ENCODE peak calls at places on chromosome 21, in five cellular contexts. J is ovary, G is lower leg skin, Y is hepatocyte, T is fibroblast of lung. V is an unnamed sample.

GRCh38 chr21:44354001-44354405 is 582 bp downstream of the TRPM2 start:
- DNase-seq in J (no peak), G (no peak), Y (no peak), T (no peak), V (no peak)

GRCh38 chr21:33690874-33691273 is 48.6 kb downstream of the ITSN1 start:
- DNase-seq in J (no peak), G (no peak), Y (no peak), T (no peak), V (no peak)

GRCh38 chr21:39217356-39218081 is 34.3 kb upstream of the PSMG1 start:
- DNase-seq in J (no peak), G (no peak), Y (no peak), T (no peak), V (no peak)

GRCh38 chr21:45016491-45017375 is 57.6 kb upstream of the ADARB1 start:
- DNase-seq in J (peak), G (no peak), Y (no peak), T (no peak), V (no peak)

GRCh38 chr21:45869121-45870007 is 112.2 kb upstream of the COL6A1 start:
- DNase-seq in J (no peak), G (no peak), Y (no peak), T (peak), V (peak)

GRCh38 chr21:45054162-45054926 is 20.0 kb upstream of the ADARB1 start:
- DNase-seq in J (no peak), G (no peak), Y (no peak), T (no peak), V (no peak)

GRCh38 chr21:34952701-34953100 is 96.4 kb downstream of the RUNX1 start:
- DNase-seq in J (no peak), G (no peak), Y (no peak), T (no peak), V (no peak)

GRCh38 chr21:34008618-34009017 is 64.8 kb upstream of the MRPS6 start:
- DNase-seq in J (no peak), G (no peak), Y (no peak), T (no peak), V (no peak)

GRCh38 chr21:37225440-37225839 is 41.7 kb downstream of the VPS26C start:
- DNase-seq in J (no peak), G (no peak), Y (no peak), T (no peak), V (no peak)

GRCh38 chr21:31952828-31953227 is 80.0 kb downstream of the HUNK start:
- DNase-seq in J (no peak), G (no peak), Y (no peak), T (no peak), V (no peak)

GRCh38 chr21:46637952-46638746 is 2.7 kb downstream of the PRMT2 start:
- DNase-seq in J (no peak), G (no peak), Y (no peak), T (no peak), V (no peak)

GRCh38 chr21:38171723-38172344 is 85.0 kb upstream of the KCNJ15 start:
- DNase-seq in J (no peak), G (no peak), Y (peak), T (peak), V (peak)

GRCh38 chr21:46205121-46205520 is 20.9 kb upstream of the SPATC1L start:
- DNase-seq in J (no peak), G (no peak), Y (no peak), T (no peak), V (no peak)

GRCh38 chr21:26845066-26845749 is at the start of gene ADAMTS1:
- DNase-seq in J (peak), G (peak), Y (peak), T (peak), V (peak)

GRCh38 chr21:45655071-45655470 is 11.5 kb downstream of the PCBP3 start:
- DNase-seq in J (no peak), G (no peak), Y (no peak), T (peak), V (peak)

GRCh38 chr21:45299026-45299863 is 11.6 kb upstream of the POFUT2 start:
- DNase-seq in J (peak), G (no peak), Y (no peak), T (no peak), V (peak)

GRCh38 chr21:45075606-45076244 is 1.3 kb downstream of the ADARB1 start:
- DNase-seq in J (no peak), G (no peak), Y (no peak), T (peak), V (no peak)

GRCh38 chr21:19268634-19269138 is 865.1 kb upstream of the TMPRSS15 start:
- DNase-seq in J (no peak), G (no peak), Y (no peak), T (no peak), V (no peak)

GRCh38 chr21:38306407-38306806 is 49.6 kb downstream of the KCNJ15 start:
- DNase-seq in J (no peak), G (no peak), Y (no peak), T (no peak), V (peak)

GRCh38 chr21:44533121-44533890 is 6.7 kb downstream of the KRTAP10-1 start:
- DNase-seq in J (no peak), G (no peak), Y (no peak), T (no peak), V (no peak)

GRCh38 chr21:45318556-45319341 is 31.1 kb upstream of the POFUT2 start:
- DNase-seq in J (peak), G (no peak), Y (peak), T (peak), V (peak)

GRCh38 chr21:44531606-44532128 is 8.3 kb downstream of the KRTAP10-1 start:
- DNase-seq in J (no peak), G (no peak), Y (no peak), T (no peak), V (no peak)

GRCh38 chr21:18026359-18026758 is 207.2 kb upstream of the C21orf91 start:
- DNase-seq in J (no peak), G (no peak), Y (no peak), T (no peak), V (no peak)

GRCh38 chr21:36199021-36199420 is 42.4 kb downstream of the DOP1B start:
- DNase-seq in J (no peak), G (no peak), Y (peak), T (no peak), V (no peak)

GRCh38 chr21:45294509-45295291 is 7.0 kb upstream of the POFUT2 start:
- DNase-seq in J (peak), G (no peak), Y (peak), T (peak), V (peak)

GRCh38 chr21:45228171-45228641 is 59.5 kb downstream of the POFUT2 start:
- DNase-seq in J (no peak), G (peak), Y (peak), T (peak), V (peak)

GRCh38 chr21:33362044-33362555 is 37.3 kb downstream of the IFNAR1 start:
- DNase-seq in J (no peak), G (peak), Y (peak), T (no peak), V (no peak)

GRCh38 chr21:45455321-45456013 is 50.5 kb downstream of the COL18A1 start:
- DNase-seq in J (no peak), G (no peak), Y (no peak), T (peak), V (peak)

GRCh38 chr21:35004289-35004688 is 44.8 kb downstream of the RUNX1 start:
- DNase-seq in J (no peak), G (no peak), Y (no peak), T (no peak), V (no peak)

GRCh38 chr21:44370027-44370735 is 16.8 kb downstream of the TRPM2 start:
- DNase-seq in J (peak), G (no peak), Y (peak), T (peak), V (peak)

DNA sequence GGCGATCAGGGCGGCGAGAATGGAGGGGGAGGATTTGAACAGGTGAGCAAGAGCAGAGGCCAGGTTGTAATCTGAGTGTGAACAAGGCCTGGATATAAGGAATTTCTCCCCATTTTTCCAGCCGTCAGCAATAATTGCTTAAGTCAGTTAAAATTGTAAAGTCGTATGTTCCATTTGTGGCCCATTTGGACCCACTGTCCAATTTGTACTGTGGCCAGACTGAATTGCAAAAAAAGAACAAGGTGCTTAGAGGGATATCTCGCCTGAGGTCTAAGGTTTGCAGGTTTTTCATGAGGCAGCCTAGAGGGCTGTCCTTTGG is 1.0 kb downstream of the ERVH48-1 start:
- DNase-seq in J (no peak), G (no peak), Y (no peak), T (no peak), V (no peak)
- H3K4me3 ChIP-seq in J (no peak), G (no peak), Y (no peak), T (no peak), V (no peak)

DNA sequence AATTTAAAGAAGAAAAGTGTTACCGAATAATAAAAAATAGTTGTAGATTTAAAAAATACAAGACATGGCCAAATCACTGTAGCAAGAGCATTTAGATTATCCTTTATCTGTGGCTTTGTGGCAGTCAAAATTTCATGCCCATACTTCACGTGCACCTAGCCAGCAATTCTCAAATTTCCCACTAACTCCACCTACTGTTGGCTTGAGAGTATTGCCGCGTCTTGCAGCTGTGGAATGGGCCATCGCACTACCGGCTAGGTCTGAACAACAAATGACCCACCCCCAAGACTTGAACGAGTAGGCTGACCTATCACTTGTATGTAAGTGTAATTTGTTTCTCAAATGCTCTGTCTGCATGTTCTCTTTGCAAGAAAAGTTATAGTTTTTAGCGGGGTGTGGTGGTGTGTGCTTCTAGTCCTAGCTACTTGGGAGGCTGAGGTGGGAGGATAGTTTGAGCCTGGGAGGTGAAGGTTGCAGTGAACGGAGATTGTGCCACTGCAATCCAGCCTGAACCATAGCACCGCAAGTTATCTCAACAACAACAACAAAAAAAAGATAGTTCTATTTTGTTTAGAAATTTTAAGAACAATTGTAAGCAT is 4.1 kb downstream of the KRTAP13-4 start:
- DNase-seq in J (no peak), G (no peak), Y (peak), T (peak), V (peak)
- TF ChIP-seq CTCF in J (no peak), G (no peak), Y (peak), T (peak), V (peak)

GRCh38 chr21:41777934-41778815 is 11.3 kb upstream of the RIPK4 start:
- DNase-seq in J (peak), G (peak), Y (peak), T (peak), V (peak)
- H3K4me3 ChIP-seq in J (no peak), G (no peak), Y (no peak), T (no peak), V (no peak)

DNA sequence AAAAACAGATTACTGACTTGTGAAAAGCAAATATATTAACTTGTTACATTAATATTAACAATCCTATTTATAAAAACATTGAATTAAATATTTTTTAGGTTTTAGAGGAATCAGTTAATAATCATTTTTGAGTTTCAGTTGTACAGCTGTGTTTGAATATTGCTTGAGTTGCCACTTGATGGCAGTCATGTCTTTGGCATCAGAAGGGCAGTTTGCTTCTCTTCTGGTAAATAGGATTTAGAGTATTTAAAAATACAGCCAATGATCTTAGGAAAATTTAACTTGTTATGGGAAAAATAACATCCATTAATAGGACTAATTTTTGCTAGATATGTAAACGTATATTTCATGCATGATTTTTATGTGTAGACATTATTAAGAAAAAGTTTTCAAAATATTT is 234.1 kb downstream of the NCAM2 start:
- DNase-seq in J (no peak), G (no peak), Y (peak), T (peak), V (peak)
- TF ChIP-seq CTCF in J (no peak), G (no peak), Y (peak), T (peak), V (peak)

DNA sequence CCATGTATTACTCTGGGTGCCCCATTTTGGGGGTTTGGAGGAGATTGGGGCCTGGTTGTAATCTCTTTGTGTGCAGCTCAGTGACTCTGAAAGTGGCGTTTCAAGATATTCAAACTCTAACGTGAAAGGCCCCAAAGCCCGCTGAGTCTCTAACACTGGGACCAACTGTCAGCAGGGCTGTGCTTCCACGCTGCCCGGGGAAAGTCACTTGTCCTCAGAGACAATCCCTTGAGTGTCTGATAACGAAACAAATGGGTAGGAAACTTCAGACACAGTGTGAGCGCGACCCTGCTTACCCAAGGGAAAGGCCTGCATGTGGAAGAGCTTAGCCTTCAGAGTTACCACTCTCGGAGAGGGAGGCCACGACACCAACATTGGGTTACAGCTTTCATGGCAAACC is 832 bp downstream of the UBASH3A start:
- DNase-seq in J (no peak), G (no peak), Y (no peak), T (no peak), V (no peak)
- H3K4me3 ChIP-seq in J (no peak), G (no peak), Y (no peak), T (no peak), V (no peak)

DNA sequence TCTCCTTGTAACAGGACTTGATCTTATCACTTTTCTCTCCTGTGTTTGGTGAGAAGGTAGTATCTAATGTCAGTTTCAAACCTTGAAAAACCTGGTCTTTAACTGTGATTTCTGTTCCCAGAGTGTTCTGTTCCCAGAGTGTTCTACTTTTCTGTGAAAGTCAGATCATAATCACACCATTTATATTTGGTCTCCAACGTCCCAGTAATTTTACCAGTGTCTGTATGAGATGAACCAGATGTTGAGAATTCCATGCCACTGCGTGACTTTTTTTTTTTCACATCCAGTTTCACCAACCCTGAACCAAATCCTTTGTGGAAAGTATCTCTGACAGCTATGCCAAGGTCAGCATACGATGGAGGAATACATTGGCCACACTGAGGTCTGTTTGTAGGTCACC is 365.2 kb downstream of the USP25 start:
- DNase-seq in J (no peak), G (no peak), Y (no peak), T (no peak), V (no peak)
- TF ChIP-seq CTCF in J (no peak), G (no peak), Y (no peak), T (no peak), V (no peak)

GRCh38 chr21:17003763-17004373 is 509.0 kb upstream of the CXADR start:
- DNase-seq in J (no peak), G (no peak), Y (no peak), T (peak), V (peak)
- H3K4me3 ChIP-seq in J (peak), G (no peak), Y (no peak), T (peak), V (no peak)